ENCODE peak calls at places on chromosome 12, in eight cellular contexts. Y is progenitor cell of endocrine pancreas, I is astrocyte of the spinal cord, X is NCI-H1436, N is IMR-90, Z is H7, H is GM12892, M is hepatic stellate cell. R is an unnamed sample.
A peak's percentile ranks its signal among the peaks of the same experiment; 100 is the strongest.

GRCh38 chr12:13941258-13942249 is 39.8 kb downstream of the GRIN2B start:
- DNase-seq in Y (peak; percentile 54), I (peak; percentile 22), X (no peak), N (peak; percentile 0), Z (peak; percentile 32), H (no peak), M (no peak), R (peak; percentile 29)

GRCh38 chr12:111788178-111788654 is 21.5 kb downstream of the ALDH2 start:
- DNase-seq in Y (no peak), I (no peak), X (no peak), N (peak; percentile 55), Z (no peak), H (no peak), M (peak; percentile 39), R (peak; percentile 83)

GRCh38 chr12:49533331-49533730 is 5.5 kb upstream of the KCNH3 start:
- DNase-seq in Y (no peak), I (no peak), X (no peak), N (no peak), Z (no peak), H (no peak), M (no peak), R (no peak)

GRCh38 chr12:96360550-96360949 is 39.7 kb downstream of the CDK17 start:
- DNase-seq in Y (no peak), I (no peak), X (no peak), N (no peak), Z (no peak), H (no peak), M (no peak), R (no peak)

GRCh38 chr12:6426882-6427671 is 17.7 kb upstream of the CD27 start:
- DNase-seq in Y (no peak), I (no peak), X (no peak), N (no peak), Z (no peak), H (peak; percentile 52), M (no peak), R (no peak)

GRCh38 chr12:84508943-84509342 is 403.7 kb downstream of the SLC6A15 start:
- DNase-seq in Y (no peak), I (no peak), X (no peak), N (no peak), Z (no peak), H (no peak), M (no peak), R (peak; percentile 83)

GRCh38 chr12:78331764-78332163 is 501.1 kb downstream of the NAV3 start:
- DNase-seq in Y (no peak), I (no peak), X (peak; percentile 16), N (no peak), Z (no peak), H (no peak), M (no peak), R (no peak)

GRCh38 chr12:32367381-32367780 is 32.0 kb upstream of the FGD4 start:
- DNase-seq in Y (no peak), I (no peak), X (no peak), N (no peak), Z (no peak), H (no peak), M (no peak), R (no peak)

GRCh38 chr12:129790930-129791329 is 112.9 kb downstream of the TMEM132D start:
- DNase-seq in Y (no peak), I (no peak), X (no peak), N (no peak), Z (no peak), H (no peak), M (no peak), R (no peak)

GRCh38 chr12:113325938-113326337 is 9.0 kb downstream of the SLC8B1 start:
- DNase-seq in Y (no peak), I (peak; percentile 24), X (no peak), N (peak; percentile 75), Z (no peak), H (no peak), M (peak; percentile 46), R (peak; percentile 98)

GRCh38 chr12:118498171-118498570 is 121.8 kb downstream of the SUDS3 start:
- DNase-seq in Y (peak; percentile 10), I (no peak), X (no peak), N (no peak), Z (no peak), H (no peak), M (peak; percentile 25), R (no peak)

GRCh38 chr12:89138048-89138852 is 214.1 kb downstream of the DUSP6 start:
- DNase-seq in Y (no peak), I (peak; percentile 17), X (no peak), N (peak; percentile 43), Z (no peak), H (no peak), M (no peak), R (no peak)

GRCh38 chr12:70560671-70561070 is 76.6 kb downstream of the PTPRB start:
- DNase-seq in Y (no peak), I (no peak), X (no peak), N (no peak), Z (no peak), H (no peak), M (no peak), R (no peak)

GRCh38 chr12:106039242-106039641 is 99.5 kb downstream of the NUAK1 start:
- DNase-seq in Y (no peak), I (no peak), X (no peak), N (no peak), Z (no peak), H (no peak), M (no peak), R (no peak)

GRCh38 chr12:1744932-1745331 is 54.1 kb downstream of the ADIPOR2 start:
- DNase-seq in Y (no peak), I (no peak), X (no peak), N (peak; percentile 35), Z (peak; percentile 8), H (no peak), M (no peak), R (peak; percentile 55)

GRCh38 chr12:78916845-78917480 is 52.4 kb downstream of the SYT1 start:
- DNase-seq in Y (no peak), I (peak; percentile 68), X (no peak), N (peak; percentile 40), Z (no peak), H (no peak), M (no peak), R (peak; percentile 17)

GRCh38 chr12:47797432-47797831 is 22.3 kb downstream of the HDAC7 start:
- DNase-seq in Y (no peak), I (no peak), X (peak; percentile 37), N (no peak), Z (peak; percentile 93), H (peak; percentile 87), M (no peak), R (no peak)

GRCh38 chr12:133130808-133131128 is 341 bp downstream of the ZNF10 start:
- DNase-seq in Y (peak; percentile 14), I (no peak), X (peak; percentile 21), N (no peak), Z (no peak), H (no peak), M (peak; percentile 3), R (no peak)

GRCh38 chr12:6539276-6540134 is 5.2 kb downstream of the GAPDH start:
- DNase-seq in Y (no peak), I (no peak), X (no peak), N (peak; percentile 38), Z (peak; percentile 62), H (no peak), M (no peak), R (no peak)

GRCh38 chr12:46219892-46220655 is 48.8 kb downstream of the SLC38A1 start:
- DNase-seq in Y (no peak), I (peak; percentile 73), X (no peak), N (peak; percentile 86), Z (no peak), H (no peak), M (peak; percentile 7), R (peak; percentile 48)

GRCh38 chr12:89347325-89347829 is 4.9 kb downstream of the DUSP6 start:
- DNase-seq in Y (no peak), I (no peak), X (no peak), N (no peak), Z (no peak), H (no peak), M (no peak), R (no peak)

GRCh38 chr12:112979281-112979680 is 962 bp downstream of the OAS2 start:
- DNase-seq in Y (no peak), I (no peak), X (no peak), N (no peak), Z (no peak), H (no peak), M (no peak), R (no peak)

GRCh38 chr12:109729837-109730200 is 16.2 kb downstream of the FAM222A start:
- DNase-seq in Y (no peak), I (no peak), X (no peak), N (no peak), Z (no peak), H (no peak), M (no peak), R (no peak)

GRCh38 chr12:51904951-51905471 is 2.3 kb upstream of the ACVRL1 start:
- DNase-seq in Y (no peak), I (no peak), X (no peak), N (peak; percentile 69), Z (no peak), H (no peak), M (no peak), R (no peak)

GRCh38 chr12:19150273-19150895 is 20.9 kb downstream of the PLEKHA5 start:
- DNase-seq in Y (no peak), I (peak; percentile 43), X (no peak), N (no peak), Z (no peak), H (no peak), M (no peak), R (peak; percentile 75)

GRCh38 chr12:26629864-26630263 is 203.1 kb downstream of the ITPR2 start:
- DNase-seq in Y (no peak), I (peak; percentile 63), X (no peak), N (peak; percentile 70), Z (no peak), H (no peak), M (no peak), R (peak; percentile 67)

GRCh38 chr12:108580531-108580930 is 17.4 kb downstream of the TMEM119 start:
- DNase-seq in Y (no peak), I (no peak), X (no peak), N (no peak), Z (no peak), H (no peak), M (peak; percentile 42), R (no peak)

GRCh38 chr12:11839093-11839641 is 189.7 kb downstream of the ETV6 start:
- DNase-seq in Y (no peak), I (peak; percentile 85), X (peak; percentile 52), N (peak; percentile 61), Z (no peak), H (no peak), M (peak; percentile 26), R (peak; percentile 59)

R was measured in fibroblast of lung.